ENCODE peak calls at places on chromosome 1, in ten cellular contexts. One of them, this sample, is unnamed.

GRCh38 chr1:38140025-38140487 is 93.5 kb upstream of the POU3F1 start:
- DNase-seq in Right ventricle myocardium superior: no peak
- DNase-seq in fibroblast of mammary gland: no peak
- DNase-seq in heart left ventricle: no peak
- DNase-seq in RCC 7860: no peak
- DNase-seq in GM20000: no peak
- DNase-seq in HS-5: no peak
- DNase-seq in activated naive CD4-positive, alpha-beta T cell treated with anti-CD3 and anti-CD28 coated beads, Interleukin-2, amount 10 ng/mL, durations not matched to agents 7 days and 5 days: no peak
- DNase-seq in GM19239: no peak
- DNase-seq in iris pigment epithelial cell: peak
- DNase-seq in this sample: no peak

GRCh38 chr1:226568975-226569741 is 20.6 kb downstream of the STUM start:
- DNase-seq in Right ventricle myocardium superior: no peak
- DNase-seq in fibroblast of mammary gland: no peak
- DNase-seq in heart left ventricle: no peak
- DNase-seq in RCC 7860: no peak
- DNase-seq in GM20000: no peak
- DNase-seq in HS-5: no peak
- DNase-seq in activated naive CD4-positive, alpha-beta T cell treated with anti-CD3 and anti-CD28 coated beads, Interleukin-2, amount 10 ng/mL, durations not matched to agents 7 days and 5 days: no peak
- DNase-seq in GM19239: no peak
- DNase-seq in iris pigment epithelial cell: no peak
- DNase-seq in this sample: no peak

GRCh38 chr1:55337801-55338447 is 122.8 kb upstream of the USP24 start:
- DNase-seq in Right ventricle myocardium superior: no peak
- DNase-seq in fibroblast of mammary gland: peak
- DNase-seq in heart left ventricle: no peak
- DNase-seq in RCC 7860: peak
- DNase-seq in GM20000: peak
- DNase-seq in HS-5: no peak
- DNase-seq in activated naive CD4-positive, alpha-beta T cell treated with anti-CD3 and anti-CD28 coated beads, Interleukin-2, amount 10 ng/mL, durations not matched to agents 7 days and 5 days: peak
- DNase-seq in GM19239: peak
- DNase-seq in iris pigment epithelial cell: peak
- DNase-seq in this sample: peak

GRCh38 chr1:25773441-25774125 is 26.4 kb upstream of the SELENON start:
- DNase-seq in Right ventricle myocardium superior: no peak
- DNase-seq in fibroblast of mammary gland: no peak
- DNase-seq in heart left ventricle: no peak
- DNase-seq in RCC 7860: peak
- DNase-seq in GM20000: no peak
- DNase-seq in HS-5: no peak
- DNase-seq in activated naive CD4-positive, alpha-beta T cell treated with anti-CD3 and anti-CD28 coated beads, Interleukin-2, amount 10 ng/mL, durations not matched to agents 7 days and 5 days: no peak
- DNase-seq in GM19239: no peak
- DNase-seq in iris pigment epithelial cell: no peak
- DNase-seq in this sample: no peak

GRCh38 chr1:87151500-87152421 is 176.9 kb upstream of the LMO4 start:
- DNase-seq in Right ventricle myocardium superior: peak
- DNase-seq in fibroblast of mammary gland: peak
- DNase-seq in heart left ventricle: peak
- DNase-seq in RCC 7860: no peak
- DNase-seq in GM20000: peak
- DNase-seq in HS-5: peak
- DNase-seq in activated naive CD4-positive, alpha-beta T cell treated with anti-CD3 and anti-CD28 coated beads, Interleukin-2, amount 10 ng/mL, durations not matched to agents 7 days and 5 days: peak
- DNase-seq in GM19239: peak
- DNase-seq in iris pigment epithelial cell: peak
- DNase-seq in this sample: no peak

GRCh38 chr1:17251699-17252376 is 2.9 kb downstream of the PADI3 start:
- DNase-seq in Right ventricle myocardium superior: no peak
- DNase-seq in fibroblast of mammary gland: peak
- DNase-seq in heart left ventricle: no peak
- DNase-seq in RCC 7860: peak
- DNase-seq in GM20000: no peak
- DNase-seq in HS-5: peak
- DNase-seq in activated naive CD4-positive, alpha-beta T cell treated with anti-CD3 and anti-CD28 coated beads, Interleukin-2, amount 10 ng/mL, durations not matched to agents 7 days and 5 days: no peak
- DNase-seq in GM19239: no peak
- DNase-seq in iris pigment epithelial cell: peak
- DNase-seq in this sample: no peak

GRCh38 chr1:31551206-31551605 is 25.1 kb upstream of the TINAGL1 start:
- DNase-seq in Right ventricle myocardium superior: no peak
- DNase-seq in fibroblast of mammary gland: no peak
- DNase-seq in heart left ventricle: no peak
- DNase-seq in RCC 7860: no peak
- DNase-seq in GM20000: no peak
- DNase-seq in HS-5: no peak
- DNase-seq in activated naive CD4-positive, alpha-beta T cell treated with anti-CD3 and anti-CD28 coated beads, Interleukin-2, amount 10 ng/mL, durations not matched to agents 7 days and 5 days: no peak
- DNase-seq in GM19239: no peak
- DNase-seq in iris pigment epithelial cell: no peak
- DNase-seq in this sample: no peak

GRCh38 chr1:67749263-67749843 is 64.4 kb downstream of the GADD45A start:
- DNase-seq in Right ventricle myocardium superior: no peak
- DNase-seq in fibroblast of mammary gland: no peak
- DNase-seq in heart left ventricle: no peak
- DNase-seq in RCC 7860: no peak
- DNase-seq in GM20000: no peak
- DNase-seq in HS-5: no peak
- DNase-seq in activated naive CD4-positive, alpha-beta T cell treated with anti-CD3 and anti-CD28 coated beads, Interleukin-2, amount 10 ng/mL, durations not matched to agents 7 days and 5 days: no peak
- DNase-seq in GM19239: no peak
- DNase-seq in iris pigment epithelial cell: no peak
- DNase-seq in this sample: no peak

GRCh38 chr1:31154632-31155215 is 85.0 kb downstream of the NKAIN1 start:
- DNase-seq in Right ventricle myocardium superior: peak
- DNase-seq in fibroblast of mammary gland: peak
- DNase-seq in heart left ventricle: peak
- DNase-seq in RCC 7860: peak
- DNase-seq in GM20000: peak
- DNase-seq in HS-5: no peak
- DNase-seq in activated naive CD4-positive, alpha-beta T cell treated with anti-CD3 and anti-CD28 coated beads, Interleukin-2, amount 10 ng/mL, durations not matched to agents 7 days and 5 days: peak
- DNase-seq in GM19239: peak
- DNase-seq in iris pigment epithelial cell: peak
- DNase-seq in this sample: peak

GRCh38 chr1:24222008-24222407 is 34.9 kb upstream of the IFNLR1 start:
- DNase-seq in Right ventricle myocardium superior: no peak
- DNase-seq in fibroblast of mammary gland: no peak
- DNase-seq in heart left ventricle: no peak
- DNase-seq in RCC 7860: no peak
- DNase-seq in GM20000: no peak
- DNase-seq in HS-5: no peak
- DNase-seq in activated naive CD4-positive, alpha-beta T cell treated with anti-CD3 and anti-CD28 coated beads, Interleukin-2, amount 10 ng/mL, durations not matched to agents 7 days and 5 days: no peak
- DNase-seq in GM19239: no peak
- DNase-seq in iris pigment epithelial cell: no peak
- DNase-seq in this sample: no peak

GRCh38 chr1:109632671-109633346 is 13.2 kb downstream of the AMPD2 start:
- DNase-seq in Right ventricle myocardium superior: no peak
- DNase-seq in fibroblast of mammary gland: no peak
- DNase-seq in heart left ventricle: no peak
- DNase-seq in RCC 7860: no peak
- DNase-seq in GM20000: no peak
- DNase-seq in HS-5: no peak
- DNase-seq in activated naive CD4-positive, alpha-beta T cell treated with anti-CD3 and anti-CD28 coated beads, Interleukin-2, amount 10 ng/mL, durations not matched to agents 7 days and 5 days: peak
- DNase-seq in GM19239: no peak
- DNase-seq in iris pigment epithelial cell: no peak
- DNase-seq in this sample: no peak

GRCh38 chr1:159448181-159448580 is 8.7 kb downstream of the OR10J1 start:
- DNase-seq in Right ventricle myocardium superior: no peak
- DNase-seq in fibroblast of mammary gland: no peak
- DNase-seq in heart left ventricle: no peak
- DNase-seq in RCC 7860: no peak
- DNase-seq in GM20000: no peak
- DNase-seq in HS-5: no peak
- DNase-seq in activated naive CD4-positive, alpha-beta T cell treated with anti-CD3 and anti-CD28 coated beads, Interleukin-2, amount 10 ng/mL, durations not matched to agents 7 days and 5 days: no peak
- DNase-seq in GM19239: no peak
- DNase-seq in iris pigment epithelial cell: no peak
- DNase-seq in this sample: no peak

GRCh38 chr1:26721669-26722355 is 26.0 kb downstream of the ARID1A start:
- DNase-seq in Right ventricle myocardium superior: no peak
- DNase-seq in fibroblast of mammary gland: peak
- DNase-seq in heart left ventricle: no peak
- DNase-seq in RCC 7860: no peak
- DNase-seq in GM20000: peak
- DNase-seq in HS-5: no peak
- DNase-seq in activated naive CD4-positive, alpha-beta T cell treated with anti-CD3 and anti-CD28 coated beads, Interleukin-2, amount 10 ng/mL, durations not matched to agents 7 days and 5 days: no peak
- DNase-seq in GM19239: no peak
- DNase-seq in iris pigment epithelial cell: no peak
- DNase-seq in this sample: no peak

GRCh38 chr1:109981128-109981379 is 3.5 kb upstream of the AHCYL1 start:
- DNase-seq in Right ventricle myocardium superior: no peak
- DNase-seq in fibroblast of mammary gland: no peak
- DNase-seq in heart left ventricle: no peak
- DNase-seq in RCC 7860: no peak
- DNase-seq in GM20000: no peak
- DNase-seq in HS-5: no peak
- DNase-seq in activated naive CD4-positive, alpha-beta T cell treated with anti-CD3 and anti-CD28 coated beads, Interleukin-2, amount 10 ng/mL, durations not matched to agents 7 days and 5 days: no peak
- DNase-seq in GM19239: no peak
- DNase-seq in iris pigment epithelial cell: no peak
- DNase-seq in this sample: no peak

GRCh38 chr1:181451661-181452060 is 31.7 kb upstream of the CACNA1E start:
- DNase-seq in Right ventricle myocardium superior: no peak
- DNase-seq in fibroblast of mammary gland: no peak
- DNase-seq in heart left ventricle: no peak
- DNase-seq in RCC 7860: no peak
- DNase-seq in GM20000: no peak
- DNase-seq in HS-5: no peak
- DNase-seq in activated naive CD4-positive, alpha-beta T cell treated with anti-CD3 and anti-CD28 coated beads, Interleukin-2, amount 10 ng/mL, durations not matched to agents 7 days and 5 days: no peak
- DNase-seq in GM19239: no peak
- DNase-seq in iris pigment epithelial cell: no peak
- DNase-seq in this sample: no peak

GRCh38 chr1:97814121-97814520 is 106.7 kb downstream of the DPYD start:
- DNase-seq in Right ventricle myocardium superior: no peak
- DNase-seq in fibroblast of mammary gland: peak
- DNase-seq in heart left ventricle: no peak
- DNase-seq in RCC 7860: peak
- DNase-seq in GM20000: no peak
- DNase-seq in HS-5: peak
- DNase-seq in activated naive CD4-positive, alpha-beta T cell treated with anti-CD3 and anti-CD28 coated beads, Interleukin-2, amount 10 ng/mL, durations not matched to agents 7 days and 5 days: no peak
- DNase-seq in GM19239: no peak
- DNase-seq in iris pigment epithelial cell: peak
- DNase-seq in this sample: no peak